ENCODE peak calls at places on chromosomes 5 and 9, in seven cellular contexts. L is tibial artery, H is GDM1, V is GM23338, Y is HuH-7, C is uterus, R is T follicular helper cell. F is an unnamed sample.
A peak's percentile ranks its signal among the peaks of the same experiment; 100 is the strongest.

GRCh38 chr9:121133104-121133816 is 58.5 kb downstream of the CNTRL start:
- DNase-seq in L (no peak), H (no peak), V (peak; percentile 66), Y (no peak), C (no peak), R (peak; percentile 71), F (no peak)

GRCh38 chr5:102718819-102719218 is 36.3 kb upstream of the PAM start:
- DNase-seq in L (no peak), H (no peak), V (no peak), Y (no peak), C (no peak), R (no peak), F (no peak)

GRCh38 chr5:74538206-74538661 is 102.3 kb downstream of the ENC1 start:
- DNase-seq in L (peak; percentile 81), H (no peak), V (no peak), Y (peak; percentile 60), C (peak; percentile 70), R (no peak), F (peak; percentile 62)

GRCh38 chr5:39177629-39177959 is 41.8 kb downstream of the FYB1 start:
- DNase-seq in L (no peak), H (peak; percentile 52), V (no peak), Y (no peak), C (no peak), R (no peak), F (peak; percentile 91)

GRCh38 chr9:3478549-3478953 is 47.2 kb downstream of the RFX3 start:
- DNase-seq in L (no peak), H (no peak), V (peak; percentile 37), Y (no peak), C (no peak), R (no peak), F (no peak)

GRCh38 chr5:115168829-115169391 is 798 bp downstream of the TRIM36 start:
- DNase-seq in L (no peak), H (no peak), V (peak; percentile 66), Y (no peak), C (no peak), R (no peak), F (no peak)

GRCh38 chr5:84830265-84830664 is 445.6 kb upstream of the EDIL3 start:
- DNase-seq in L (no peak), H (no peak), V (no peak), Y (no peak), C (no peak), R (no peak), F (no peak)

GRCh38 chr5:137361275-137361674 is 137.9 kb downstream of the SPOCK1 start:
- DNase-seq in L (no peak), H (no peak), V (no peak), Y (no peak), C (no peak), R (no peak), F (no peak)

GRCh38 chr9:38136386-38136785 is 67.4 kb upstream of the SHB start:
- DNase-seq in L (no peak), H (no peak), V (no peak), Y (no peak), C (no peak), R (no peak), F (no peak)

GRCh38 chr9:123960366-123960765 is 30.4 kb upstream of the DENND1A start:
- DNase-seq in L (no peak), H (no peak), V (peak; percentile 57), Y (no peak), C (no peak), R (no peak), F (no peak)

GRCh38 chr9:124222918-124223720 is 34.6 kb upstream of the NEK6 start:
- DNase-seq in L (peak; percentile 87), H (peak; percentile 37), V (no peak), Y (peak; percentile 81), C (peak; percentile 58), R (no peak), F (peak; percentile 77)

F was measured in Kasumi-1.